ENCODE peak calls at places on chromosomes 6 and 20, in six cellular contexts. One of them, this sample, is unnamed.

GRCh38 chr20:55166063-55166462 is 690.7 kb downstream of the DOK5 start:
- DNase-seq in HepG2: no peak
- DNase-seq in K562: no peak
- DNase-seq in HCT116: no peak
- DNase-seq in GM12878: no peak
- DNase-seq in H1: peak; percentile 47
- DNase-seq in this sample: peak; percentile 83

GRCh38 chr20:45957021-45957941 is 14.7 kb downstream of the ZNF335 start:
- DNase-seq in HepG2: no peak
- DNase-seq in K562: no peak
- DNase-seq in HCT116: no peak
- DNase-seq in GM12878: no peak
- DNase-seq in H1: no peak
- DNase-seq in this sample: no peak

GRCh38 chr6:91879346-91879995 is 1292.6 kb upstream of the MAP3K7 start:
- DNase-seq in HepG2: no peak
- DNase-seq in K562: no peak
- DNase-seq in HCT116: no peak
- DNase-seq in GM12878: no peak
- DNase-seq in H1: no peak
- DNase-seq in this sample: no peak

GRCh38 chr20:44401052-44401769 is 45.7 kb downstream of the HNF4A start:
- DNase-seq in HepG2: peak; percentile 53
- DNase-seq in K562: peak; percentile 35
- DNase-seq in HCT116: no peak
- DNase-seq in GM12878: no peak
- DNase-seq in H1: no peak
- DNase-seq in this sample: no peak

GRCh38 chr6:55866110-55866509 is 9.3 kb downstream of the BMP5 start:
- DNase-seq in HepG2: no peak
- DNase-seq in K562: no peak
- DNase-seq in HCT116: no peak
- DNase-seq in GM12878: no peak
- DNase-seq in H1: no peak
- DNase-seq in this sample: no peak

GRCh38 chr6:99613398-99613704 is 6.7 kb downstream of the PRDM13 start:
- DNase-seq in HepG2: no peak
- DNase-seq in K562: no peak
- DNase-seq in HCT116: no peak
- DNase-seq in GM12878: no peak
- DNase-seq in H1: no peak
- DNase-seq in this sample: no peak

GRCh38 chr20:60271597-60271996 is 313.4 kb downstream of the CDH26 start:
- DNase-seq in HepG2: no peak
- DNase-seq in K562: peak; percentile 22
- DNase-seq in HCT116: no peak
- DNase-seq in GM12878: no peak
- DNase-seq in H1: no peak
- DNase-seq in this sample: no peak

GRCh38 chr20:831251-831650 is 2.3 kb upstream of the FAM110A start:
- DNase-seq in HepG2: no peak
- DNase-seq in K562: no peak
- DNase-seq in HCT116: no peak
- DNase-seq in GM12878: no peak
- DNase-seq in H1: no peak
- DNase-seq in this sample: no peak

GRCh38 chr6:12679291-12679690 is 37.3 kb upstream of the PHACTR1 start:
- DNase-seq in HepG2: no peak
- DNase-seq in K562: no peak
- DNase-seq in HCT116: no peak
- DNase-seq in GM12878: no peak
- DNase-seq in H1: no peak
- DNase-seq in this sample: no peak

GRCh38 chr6:23784313-23784919 is 341.6 kb upstream of the NRSN1 start:
- DNase-seq in HepG2: no peak
- DNase-seq in K562: no peak
- DNase-seq in HCT116: no peak
- DNase-seq in GM12878: no peak
- DNase-seq in H1: no peak
- DNase-seq in this sample: no peak

GRCh38 chr6:89483111-89483720 is 50.3 kb downstream of the ANKRD6 start:
- DNase-seq in HepG2: peak; percentile 30
- DNase-seq in K562: no peak
- DNase-seq in HCT116: no peak
- DNase-seq in GM12878: no peak
- DNase-seq in H1: peak; percentile 59
- DNase-seq in this sample: peak; percentile 78

DNA sequence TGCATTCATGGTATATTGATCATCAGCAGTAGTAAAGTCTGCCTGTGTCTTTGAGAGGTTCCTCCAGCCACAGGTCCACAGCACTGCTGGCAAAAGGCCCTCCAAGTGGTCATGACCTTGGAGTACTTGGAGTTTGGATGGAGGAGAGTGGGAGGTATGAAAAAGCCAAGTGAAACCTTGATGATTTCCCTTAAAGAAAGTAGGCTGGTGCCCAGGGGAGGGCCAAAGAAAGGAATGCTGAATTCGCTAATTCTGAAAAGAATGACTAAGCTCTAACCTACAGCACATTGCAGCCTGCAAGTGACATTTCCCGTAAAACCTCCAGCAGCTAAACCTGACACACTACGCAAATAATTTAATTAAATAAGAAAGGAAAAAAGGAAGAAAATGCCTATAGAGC is 223.4 kb upstream of the TAB2 start:
- DNase-seq in HepG2: no peak
- DNase-seq in K562: no peak
- DNase-seq in HCT116: no peak
- DNase-seq in GM12878: no peak
- DNase-seq in H1: peak; percentile 7
- DNase-seq in this sample: no peak
- TF ChIP-seq ZNF274 in HepG2: no peak
- TF ChIP-seq ZNF274 in K562: no peak
- TF ChIP-seq ZNF274 in HCT116: no peak
- TF ChIP-seq ZNF274 in GM12878: no peak
- TF ChIP-seq ZNF274 in H1: no peak
- TF ChIP-seq ZNF274 in this sample: no peak

DNA sequence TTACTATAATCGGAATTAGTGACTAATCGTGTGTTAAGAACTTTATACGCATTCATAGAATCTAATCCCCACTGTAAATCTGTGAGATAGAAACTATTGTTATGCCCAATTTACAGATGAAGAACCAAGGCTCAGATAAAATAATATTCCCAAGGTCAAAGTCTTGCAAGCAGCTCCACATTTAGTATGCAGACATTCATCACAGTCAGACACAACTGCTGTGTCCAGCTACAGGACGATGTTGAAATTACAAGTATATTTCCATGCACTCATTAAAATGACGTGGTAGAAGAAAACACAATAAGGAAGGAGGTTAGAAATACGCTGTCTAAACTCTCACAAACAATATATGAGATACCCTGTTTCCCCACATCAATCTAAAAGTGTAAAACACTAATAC is 82.5 kb downstream of the PREX1 start:
- DNase-seq in HepG2: no peak
- DNase-seq in K562: peak; percentile 23
- DNase-seq in HCT116: no peak
- DNase-seq in GM12878: no peak
- DNase-seq in H1: no peak
- DNase-seq in this sample: no peak
- TF ChIP-seq YY1 in HepG2: no peak
- TF ChIP-seq YY1 in K562: no peak
- TF ChIP-seq YY1 in HCT116: no peak
- TF ChIP-seq YY1 in GM12878: no peak
- TF ChIP-seq YY1 in H1: no peak
- TF ChIP-seq YY1 in this sample: no peak

GRCh38 chr6:136228811-136229210 is 21.3 kb downstream of the MTFR2 start:
- DNase-seq in HepG2: no peak
- DNase-seq in K562: no peak
- DNase-seq in HCT116: no peak
- DNase-seq in GM12878: no peak
- DNase-seq in H1: no peak
- DNase-seq in this sample: no peak

GRCh38 chr6:136226674-136227377 is 23.3 kb downstream of the MTFR2 start:
- DNase-seq in HepG2: peak; percentile 33
- DNase-seq in K562: peak; percentile 63
- DNase-seq in HCT116: no peak
- DNase-seq in GM12878: no peak
- DNase-seq in H1: no peak
- DNase-seq in this sample: no peak

GRCh38 chr6:136230219-136230980 is 19.7 kb downstream of the MTFR2 start:
- DNase-seq in HepG2: no peak
- DNase-seq in K562: no peak
- DNase-seq in HCT116: no peak
- DNase-seq in GM12878: no peak
- DNase-seq in H1: no peak
- DNase-seq in this sample: no peak

GRCh38 chr6:136225496-136225895 is 24.6 kb downstream of the MTFR2 start:
- DNase-seq in HepG2: no peak
- DNase-seq in K562: no peak
- DNase-seq in HCT116: no peak
- DNase-seq in GM12878: no peak
- DNase-seq in H1: no peak
- DNase-seq in this sample: no peak

DNA sequence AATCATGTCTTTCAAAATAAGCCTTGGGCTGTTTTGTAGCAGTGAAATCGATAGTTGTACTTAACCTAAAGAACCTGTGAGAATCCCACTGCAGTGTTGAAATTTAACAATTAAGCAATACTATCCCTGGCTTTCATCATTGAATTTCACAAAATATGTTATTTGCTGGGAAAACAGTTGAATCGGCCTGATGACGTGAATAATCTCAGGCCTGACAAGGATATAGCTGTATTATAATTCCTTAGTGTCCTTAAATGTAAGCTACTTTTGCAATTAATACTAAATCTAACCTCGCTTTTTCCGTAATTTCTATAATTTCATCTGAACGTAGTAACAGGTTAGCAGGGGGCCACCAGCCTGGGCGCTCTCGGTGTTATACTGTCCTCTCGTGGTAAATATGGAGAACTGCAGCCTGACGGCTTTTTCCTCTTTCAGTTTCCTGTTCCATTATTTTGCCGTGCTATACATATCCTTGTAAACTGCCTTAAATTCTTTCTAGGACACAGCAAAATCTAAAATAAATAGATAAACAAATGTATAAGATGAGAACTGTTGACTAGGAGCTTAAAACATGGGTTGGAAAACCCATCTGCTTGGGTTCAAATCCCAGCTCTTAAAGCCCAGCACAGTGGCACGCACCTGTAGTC is 24.0 kb downstream of the MTFR2 start:
- DNase-seq in HepG2: peak; percentile 59
- DNase-seq in K562: peak; percentile 83
- DNase-seq in HCT116: peak; percentile 36
- DNase-seq in GM12878: no peak
- DNase-seq in H1: no peak
- DNase-seq in this sample: no peak
- TF ChIP-seq ZNF274 in HepG2: no peak
- TF ChIP-seq ZNF274 in K562: no peak
- TF ChIP-seq ZNF274 in HCT116: no peak
- TF ChIP-seq ZNF274 in GM12878: no peak
- TF ChIP-seq ZNF274 in H1: no peak
- TF ChIP-seq ZNF274 in this sample: no peak

GRCh38 chr6:114581293-114581692 is 238.5 kb upstream of the HS3ST5 start:
- DNase-seq in HepG2: no peak
- DNase-seq in K562: no peak
- DNase-seq in HCT116: no peak
- DNase-seq in GM12878: no peak
- DNase-seq in H1: no peak
- DNase-seq in this sample: no peak

GRCh38 chr6:114580882-114581281 is 238.1 kb upstream of the HS3ST5 start:
- DNase-seq in HepG2: no peak
- DNase-seq in K562: no peak
- DNase-seq in HCT116: no peak
- DNase-seq in GM12878: no peak
- DNase-seq in H1: no peak
- DNase-seq in this sample: no peak

GRCh38 chr6:114576330-114576729 is 233.5 kb upstream of the HS3ST5 start:
- DNase-seq in HepG2: no peak
- DNase-seq in K562: no peak
- DNase-seq in HCT116: no peak
- DNase-seq in GM12878: no peak
- DNase-seq in H1: no peak
- DNase-seq in this sample: no peak

DNA sequence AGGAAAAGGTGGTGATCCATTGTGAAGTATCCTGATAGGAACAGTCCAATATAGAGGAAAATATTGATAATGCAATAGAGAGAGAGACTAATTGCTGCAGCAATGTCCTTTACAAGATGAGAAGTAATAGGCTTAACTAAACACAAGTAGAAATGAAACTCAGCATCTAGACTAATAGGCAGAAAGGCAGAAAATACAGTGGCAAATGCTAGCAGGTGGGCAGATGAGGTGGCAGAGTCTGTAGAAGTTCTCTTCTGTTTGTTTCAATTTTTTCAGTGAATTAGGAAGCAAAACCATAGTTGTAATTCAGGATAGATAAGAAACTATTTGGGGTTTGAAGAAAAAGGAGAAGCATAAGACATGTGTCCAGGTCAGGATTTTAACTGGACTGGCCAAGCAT is 236.7 kb upstream of the HS3ST5 start:
- DNase-seq in HepG2: no peak
- DNase-seq in K562: no peak
- DNase-seq in HCT116: no peak
- DNase-seq in GM12878: no peak
- DNase-seq in H1: no peak
- DNase-seq in this sample: no peak
- TF ChIP-seq YY1 in HepG2: no peak
- TF ChIP-seq YY1 in K562: no peak
- TF ChIP-seq YY1 in HCT116: no peak
- TF ChIP-seq YY1 in GM12878: no peak
- TF ChIP-seq YY1 in H1: no peak
- TF ChIP-seq YY1 in this sample: no peak

DNA sequence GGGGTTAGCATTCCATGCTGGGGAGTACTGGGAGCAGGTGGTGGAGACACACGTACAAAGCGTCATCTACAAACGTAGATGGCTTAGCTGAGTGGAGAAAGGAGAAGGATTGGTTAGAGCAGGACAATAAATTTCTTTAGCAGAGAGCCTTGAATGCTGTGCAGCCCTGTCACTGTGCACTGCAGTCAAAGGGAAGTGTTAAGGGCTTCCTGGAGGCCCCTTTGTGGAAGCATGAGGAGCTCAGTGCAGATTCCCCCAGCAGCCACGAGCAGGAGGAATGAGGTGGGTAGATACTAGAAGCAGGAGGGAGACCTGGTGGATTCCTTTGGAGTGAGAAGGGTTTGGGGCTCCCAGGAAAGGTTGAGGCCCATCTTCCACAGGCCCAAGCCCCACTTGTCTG is 6.1 kb upstream of the TREML4 start:
- DNase-seq in HepG2: no peak
- DNase-seq in K562: no peak
- DNase-seq in HCT116: no peak
- DNase-seq in GM12878: no peak
- DNase-seq in H1: no peak
- DNase-seq in this sample: no peak
- TF ChIP-seq ZNF274 in HepG2: no peak
- TF ChIP-seq ZNF274 in K562: no peak
- TF ChIP-seq ZNF274 in HCT116: no peak
- TF ChIP-seq ZNF274 in GM12878: no peak
- TF ChIP-seq ZNF274 in H1: no peak
- TF ChIP-seq ZNF274 in this sample: no peak

GRCh38 chr6:170021579-170021978 is 269.3 kb downstream of the DLL1 start:
- DNase-seq in HepG2: no peak
- DNase-seq in K562: no peak
- DNase-seq in HCT116: no peak
- DNase-seq in GM12878: no peak
- DNase-seq in H1: no peak
- DNase-seq in this sample: no peak
- TF ChIP-seq YY1 in HepG2: no peak
- TF ChIP-seq YY1 in K562: no peak
- TF ChIP-seq YY1 in HCT116: no peak
- TF ChIP-seq YY1 in GM12878: no peak
- TF ChIP-seq YY1 in H1: no peak
- TF ChIP-seq YY1 in this sample: no peak

This sample was measured in NT2/D1.